ENCODE peak calls at places on chromosomes 11 and 22, in five cellular contexts. X, W, L, J and R are unnamed samples.

GRCh38 chr11:116219171-116219635 is 553.6 kb downstream of the BUD13 start:
- DNase-seq in X (no peak), W (no peak), L (no peak), J (no peak), R (no peak)

GRCh38 chr11:64348611-64349387 is 8.8 kb downstream of the CCDC88B start:
- DNase-seq in X (no peak), W (no peak), L (no peak), J (peak), R (no peak)

GRCh38 chr11:64036081-64037026 is 623 bp downstream of the FLRT1 start:
- DNase-seq in X (no peak), W (no peak), L (no peak), J (no peak), R (peak)

GRCh38 chr11:36122715-36123114 is 166.5 kb downstream of the COMMD9 start:
- DNase-seq in X (no peak), W (no peak), L (no peak), J (no peak), R (no peak)

GRCh38 chr22:35301370-35301874 is 1.7 kb downstream of the TOM1 start:
- DNase-seq in X (no peak), W (no peak), L (no peak), J (no peak), R (peak)

GRCh38 chr11:43942651-43943356 is 367 bp downstream of the C11orf96 start:
- DNase-seq in X (no peak), W (no peak), L (no peak), J (no peak), R (peak)

GRCh38 chr11:78212586-78213371 is 24.1 kb downstream of the USP35 start:
- DNase-seq in X (no peak), W (no peak), L (no peak), J (no peak), R (peak)

GRCh38 chr22:29152381-29153138 is 53.1 kb upstream of the EMID1 start:
- DNase-seq in X (no peak), W (no peak), L (no peak), J (no peak), R (peak)

GRCh38 chr11:35432464-35432863 is 13.1 kb upstream of the SLC1A2 start:
- DNase-seq in X (no peak), W (no peak), L (no peak), J (no peak), R (no peak)

GRCh38 chr22:46250783-46251125 is 661 bp upstream of the CDPF1 start:
- DNase-seq in X (no peak), W (no peak), L (no peak), J (no peak), R (no peak)

GRCh38 chr22:47043835-47044721 is 281.6 kb downstream of the TBC1D22A start:
- DNase-seq in X (no peak), W (no peak), L (no peak), J (no peak), R (no peak)

GRCh38 chr22:25942126-25942988 is 200.4 kb downstream of the MYO18B start:
- DNase-seq in X (no peak), W (no peak), L (no peak), J (peak), R (no peak)

GRCh38 chr11:134069426-134069921 is 602 bp downstream of the JAM3 start:
- DNase-seq in X (no peak), W (no peak), L (no peak), J (no peak), R (no peak)

GRCh38 chr11:88819616-88820015 is 246.2 kb downstream of the GRM5 start:
- DNase-seq in X (no peak), W (no peak), L (no peak), J (no peak), R (no peak)

GRCh38 chr11:68666854-68667253 is 17.5 kb upstream of the GAL start:
- DNase-seq in X (no peak), W (no peak), L (no peak), J (no peak), R (no peak)

GRCh38 chr11:112392860-112393259 is 132.2 kb upstream of the PLET1 start:
- DNase-seq in X (no peak), W (no peak), L (no peak), J (no peak), R (no peak)

GRCh38 chr11:2922635-2923034 is 6.6 kb downstream of the PHLDA2 start:
- DNase-seq in X (no peak), W (no peak), L (no peak), J (no peak), R (no peak)

GRCh38 chr11:60831501-60832079 is 10.3 kb upstream of the CCDC86 start:
- DNase-seq in X (no peak), W (no peak), L (no peak), J (no peak), R (no peak)

GRCh38 chr11:103637250-103637649 is 399.2 kb upstream of the DDI1 start:
- DNase-seq in X (no peak), W (no peak), L (no peak), J (no peak), R (no peak)

GRCh38 chr11:111269146-111269868 is 23.8 kb downstream of the POU2AF2 start:
- DNase-seq in X (no peak), W (no peak), L (no peak), J (no peak), R (no peak)

GRCh38 chr11:6022954-6023353 is 7.6 kb downstream of the OR56A1 start:
- DNase-seq in X (no peak), W (no peak), L (no peak), J (no peak), R (peak)

GRCh38 chr11:2446590-2447252 is 1.9 kb downstream of the KCNQ1 start:
- DNase-seq in X (no peak), W (no peak), L (peak), J (no peak), R (no peak)

GRCh38 chr11:63906087-63906486 is 10.9 kb downstream of the RCOR2 start:
- DNase-seq in X (no peak), W (no peak), L (no peak), J (no peak), R (no peak)

GRCh38 chr22:17728786-17729185 is 45.5 kb downstream of the BID start:
- DNase-seq in X (no peak), W (no peak), L (no peak), J (no peak), R (peak)

GRCh38 chr11:60349990-60350389 is 22.9 kb downstream of the MS4A6E start:
- DNase-seq in X (no peak), W (no peak), L (no peak), J (no peak), R (no peak)

GRCh38 chr22:39348909-39349505 is 784 bp upstream of the SYNGR1 start:
- DNase-seq in X (no peak), W (no peak), L (peak), J (no peak), R (peak)

GRCh38 chr11:6468712-6469495 is 4.8 kb downstream of the TRIM3 start:
- DNase-seq in X (peak), W (no peak), L (peak), J (no peak), R (peak)

GRCh38 chr22:24578355-24579241 is 14.3 kb downstream of the LRRC75B start:
- DNase-seq in X (no peak), W (no peak), L (no peak), J (no peak), R (no peak)